ENCODE peak calls at places on chromosomes 16 and 17, in four cellular contexts. U is AG20443; T is activated CD4-positive, alpha-beta T cell treated with anti-CD3 and anti-CD28 coated beads, Interleukin-2, amount 10 ng/mL, durations not matched to agents 7 days and 5 days; J is neural crest cell. L is an unnamed sample.
A peak's percentile ranks its signal among the peaks of the same experiment; 100 is the strongest.

GRCh38 chr17:75393523-75394331 is 11.8 kb downstream of the GRB2 start:
- DNase-seq in T (peak; percentile 86), U (peak; percentile 96), J (peak; percentile 97), L (peak; percentile 98)

GRCh38 chr17:57724038-57724728 is 20.9 kb downstream of the CCDC182 start:
- DNase-seq in T (no peak), J (no peak), U (no peak), L (peak; percentile 81)

GRCh38 chr16:72983728-72984350 is 64.1 kb downstream of the ZFHX3 start:
- DNase-seq in T (no peak), U (no peak), J (no peak), L (no peak)

GRCh38 chr16:31329671-31330552 is 25.1 kb upstream of the ITGAX start:
- DNase-seq in U (no peak), T (no peak), J (no peak), L (peak; percentile 84)

GRCh38 chr16:3469736-3470135 is 25.6 kb downstream of the C16orf90 start:
- DNase-seq in U (no peak), J (no peak), T (no peak), L (no peak)

GRCh38 chr17:77366206-77366557 is 225.4 kb downstream of the SEC14L1 start:
- DNase-seq in J (no peak), U (no peak), T (no peak), L (peak; percentile 69)

GRCh38 chr16:30797670-30798309 is 10.8 kb upstream of the ZNF629 start:
- DNase-seq in J (no peak), U (no peak), T (no peak), L (peak; percentile 32)

GRCh38 chr16:50539822-50540710 is 8.1 kb upstream of the NKD1 start:
- DNase-seq in J (no peak), U (no peak), T (no peak), L (no peak)

GRCh38 chr17:41905172-41905571 is 13.6 kb downstream of the ACLY start:
- DNase-seq in U (no peak), J (no peak), T (no peak), L (no peak)

GRCh38 chr17:71023631-71024030 is 854.3 kb downstream of the KCNJ2 start:
- DNase-seq in T (no peak), J (no peak), U (peak; percentile 14), L (no peak)

GRCh38 chr17:79850571-79851460 is 11.6 kb upstream of the CBX4 start:
- DNase-seq in T (no peak), J (no peak), U (peak; percentile 85), L (peak; percentile 97)

GRCh38 chr16:66289986-66290385 is 76.5 kb upstream of the CDH5 start:
- DNase-seq in T (no peak), U (no peak), J (no peak), L (peak; percentile 48)

L was measured in osteoblast.